ENCODE peak calls at places on chromosomes 1 and 21, in four cellular contexts. One of them, this sample, is unnamed.

GRCh38 chr1:91020486-91020885 is 1.3 kb downstream of the ZNF644 start:
- DNase-seq in GM12878: no peak
- DNase-seq in IMR-90: peak
- DNase-seq in endothelial cell of umbilical vein: peak
- DNase-seq in this sample: no peak

GRCh38 chr1:201593200-201593828 is 54.4 kb downstream of the NAV1 start:
- DNase-seq in GM12878: no peak
- DNase-seq in IMR-90: peak
- DNase-seq in endothelial cell of umbilical vein: peak
- DNase-seq in this sample: no peak

GRCh38 chr1:30123036-30123535 is 600.3 kb downstream of the MATN1 start:
- DNase-seq in GM12878: no peak
- DNase-seq in IMR-90: no peak
- DNase-seq in endothelial cell of umbilical vein: no peak
- DNase-seq in this sample: no peak

GRCh38 chr1:227805606-227806197 is 9.8 kb upstream of the PRSS38 start:
- DNase-seq in GM12878: no peak
- DNase-seq in IMR-90: peak
- DNase-seq in endothelial cell of umbilical vein: no peak
- DNase-seq in this sample: no peak

GRCh38 chr21:31801551-31802234 is 69.8 kb upstream of the SCAF4 start:
- DNase-seq in GM12878: no peak
- DNase-seq in IMR-90: no peak
- DNase-seq in endothelial cell of umbilical vein: no peak
- DNase-seq in this sample: no peak

GRCh38 chr1:36089393-36090121 is 865 bp downstream of the ADPRS start:
- DNase-seq in GM12878: peak
- DNase-seq in IMR-90: peak
- DNase-seq in endothelial cell of umbilical vein: peak
- DNase-seq in this sample: peak

GRCh38 chr1:15341228-15341627 is 68.5 kb upstream of the EFHD2 start:
- DNase-seq in GM12878: no peak
- DNase-seq in IMR-90: no peak
- DNase-seq in endothelial cell of umbilical vein: no peak
- DNase-seq in this sample: no peak

GRCh38 chr1:31054349-31054748 is 11.2 kb downstream of the PUM1 start:
- DNase-seq in GM12878: no peak
- DNase-seq in IMR-90: peak
- DNase-seq in endothelial cell of umbilical vein: no peak
- DNase-seq in this sample: no peak

GRCh38 chr1:232033285-232033684 is 406.7 kb downstream of the DISC1 start:
- DNase-seq in GM12878: no peak
- DNase-seq in IMR-90: no peak
- DNase-seq in endothelial cell of umbilical vein: no peak
- DNase-seq in this sample: no peak

GRCh38 chr1:153313288-153313687 is 536 bp upstream of the PGLYRP3 start:
- DNase-seq in GM12878: no peak
- DNase-seq in IMR-90: no peak
- DNase-seq in endothelial cell of umbilical vein: no peak
- DNase-seq in this sample: no peak

GRCh38 chr1:155976062-155976912 is 2.1 kb downstream of the ARHGEF2 start:
- DNase-seq in GM12878: no peak
- DNase-seq in IMR-90: peak
- DNase-seq in endothelial cell of umbilical vein: no peak
- DNase-seq in this sample: peak

GRCh38 chr1:206001476-206001888 is 1.7 kb downstream of the RAB7B start:
- DNase-seq in GM12878: no peak
- DNase-seq in IMR-90: peak
- DNase-seq in endothelial cell of umbilical vein: peak
- DNase-seq in this sample: peak

GRCh38 chr1:83854456-83854855 is 144.5 kb downstream of the TTLL7 start:
- DNase-seq in GM12878: no peak
- DNase-seq in IMR-90: no peak
- DNase-seq in endothelial cell of umbilical vein: no peak
- DNase-seq in this sample: no peak

GRCh38 chr1:96536576-96536975 is 185.0 kb upstream of the PTBP2 start:
- DNase-seq in GM12878: no peak
- DNase-seq in IMR-90: no peak
- DNase-seq in endothelial cell of umbilical vein: no peak
- DNase-seq in this sample: no peak

GRCh38 chr1:6991271-6991670 is 206.0 kb downstream of the CAMTA1 start:
- DNase-seq in GM12878: no peak
- DNase-seq in IMR-90: peak
- DNase-seq in endothelial cell of umbilical vein: peak
- DNase-seq in this sample: no peak

GRCh38 chr21:32022141-32022540 is 149.3 kb downstream of the HUNK start:
- DNase-seq in GM12878: no peak
- DNase-seq in IMR-90: no peak
- DNase-seq in endothelial cell of umbilical vein: no peak
- DNase-seq in this sample: no peak

GRCh38 chr1:201226178-201226514 is 35.5 kb downstream of the IGFN1 start:
- DNase-seq in GM12878: no peak
- DNase-seq in IMR-90: no peak
- DNase-seq in endothelial cell of umbilical vein: no peak
- DNase-seq in this sample: no peak

GRCh38 chr1:81519987-81520386 is 280.7 kb upstream of the ADGRL2 start:
- DNase-seq in GM12878: no peak
- DNase-seq in IMR-90: no peak
- DNase-seq in endothelial cell of umbilical vein: no peak
- DNase-seq in this sample: no peak

GRCh38 chr1:147292012-147292411 is 49.5 kb downstream of the CHD1L start:
- DNase-seq in GM12878: no peak
- DNase-seq in IMR-90: peak
- DNase-seq in endothelial cell of umbilical vein: no peak
- DNase-seq in this sample: no peak

GRCh38 chr1:117105003-117105402 is 16.5 kb downstream of the TRIM45 start:
- DNase-seq in GM12878: no peak
- DNase-seq in IMR-90: peak
- DNase-seq in endothelial cell of umbilical vein: no peak
- DNase-seq in this sample: no peak

GRCh38 chr1:79749607-79750006 is 743.1 kb upstream of the ADGRL4 start:
- DNase-seq in GM12878: no peak
- DNase-seq in IMR-90: no peak
- DNase-seq in endothelial cell of umbilical vein: no peak
- DNase-seq in this sample: no peak

GRCh38 chr1:95753382-95754016 is 519.5 kb downstream of the RWDD3 start:
- DNase-seq in GM12878: no peak
- DNase-seq in IMR-90: no peak
- DNase-seq in endothelial cell of umbilical vein: no peak
- DNase-seq in this sample: no peak

GRCh38 chr1:146049436-146049835 is 27.9 kb upstream of the HJV start:
- DNase-seq in GM12878: no peak
- DNase-seq in IMR-90: no peak
- DNase-seq in endothelial cell of umbilical vein: no peak
- DNase-seq in this sample: no peak

GRCh38 chr1:38746413-38746812 is 113.2 kb downstream of the RRAGC start:
- DNase-seq in GM12878: no peak
- DNase-seq in IMR-90: no peak
- DNase-seq in endothelial cell of umbilical vein: no peak
- DNase-seq in this sample: no peak

GRCh38 chr21:15742052-15742451 is 12.3 kb downstream of the USP25 start:
- DNase-seq in GM12878: no peak
- DNase-seq in IMR-90: peak
- DNase-seq in endothelial cell of umbilical vein: peak
- DNase-seq in this sample: peak

GRCh38 chr1:48069662-48070432 is 72.7 kb upstream of the TRABD2B start:
- DNase-seq in GM12878: no peak
- DNase-seq in IMR-90: no peak
- DNase-seq in endothelial cell of umbilical vein: no peak
- DNase-seq in this sample: no peak

GRCh38 chr1:3657578-3658230 is 5.4 kb downstream of the TP73 start:
- DNase-seq in GM12878: no peak
- DNase-seq in IMR-90: no peak
- DNase-seq in endothelial cell of umbilical vein: no peak
- DNase-seq in this sample: no peak

GRCh38 chr1:172976222-172977041 is 74.3 kb downstream of the TNFSF18 start:
- DNase-seq in GM12878: no peak
- DNase-seq in IMR-90: peak
- DNase-seq in endothelial cell of umbilical vein: peak
- DNase-seq in this sample: no peak

GRCh38 chr1:100187912-100188311 is 9.9 kb upstream of the LRRC39 start:
- DNase-seq in GM12878: no peak
- DNase-seq in IMR-90: peak
- DNase-seq in endothelial cell of umbilical vein: no peak
- DNase-seq in this sample: no peak

GRCh38 chr1:181149326-181150000 is 61.0 kb downstream of the IER5 start:
- DNase-seq in GM12878: no peak
- DNase-seq in IMR-90: no peak
- DNase-seq in endothelial cell of umbilical vein: no peak
- DNase-seq in this sample: no peak

GRCh38 chr1:54125671-54126070 is 27.1 kb downstream of the CDCP2 start:
- DNase-seq in GM12878: no peak
- DNase-seq in IMR-90: peak
- DNase-seq in endothelial cell of umbilical vein: peak
- DNase-seq in this sample: no peak

GRCh38 chr1:171150156-171150555 is 34.9 kb upstream of the FMO2 start:
- DNase-seq in GM12878: no peak
- DNase-seq in IMR-90: no peak
- DNase-seq in endothelial cell of umbilical vein: no peak
- DNase-seq in this sample: no peak
- TF ChIP-seq FOS in GM12878: no peak
- TF ChIP-seq FOS in IMR-90: no peak
- TF ChIP-seq FOS in endothelial cell of umbilical vein: no peak
- TF ChIP-seq FOS in this sample: no peak

GRCh38 chr1:229203030-229203751 is 67.7 kb upstream of the RAB4A start:
- DNase-seq in GM12878: no peak
- DNase-seq in IMR-90: peak
- DNase-seq in endothelial cell of umbilical vein: no peak
- DNase-seq in this sample: peak
- TF ChIP-seq FOS in GM12878: no peak
- TF ChIP-seq FOS in IMR-90: no peak
- TF ChIP-seq FOS in endothelial cell of umbilical vein: no peak
- TF ChIP-seq FOS in this sample: peak

DNA sequence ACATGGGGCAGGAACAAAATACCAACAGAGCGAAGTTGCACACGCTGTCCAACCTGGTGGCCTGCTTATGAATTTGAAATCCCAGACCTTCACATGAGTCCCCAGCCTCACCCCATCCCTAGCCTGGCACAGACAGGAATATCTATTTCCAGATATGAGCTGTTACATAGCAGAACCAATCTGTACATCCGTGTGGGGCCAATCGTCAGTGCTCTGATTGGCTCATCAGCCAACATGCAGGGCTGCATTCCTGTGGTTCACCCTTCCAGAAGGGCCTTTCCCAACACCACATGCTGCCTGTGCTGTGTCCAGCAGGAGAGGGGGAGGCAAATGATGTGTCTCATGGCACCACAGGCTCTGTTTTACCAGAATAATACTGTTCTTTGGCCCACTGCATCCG is 31.3 kb downstream of the CCN1 start:
- DNase-seq in GM12878: no peak
- DNase-seq in IMR-90: peak
- DNase-seq in endothelial cell of umbilical vein: no peak
- DNase-seq in this sample: no peak
- TF ChIP-seq FOS in GM12878: no peak
- TF ChIP-seq FOS in IMR-90: peak
- TF ChIP-seq FOS in endothelial cell of umbilical vein: no peak
- TF ChIP-seq FOS in this sample: no peak

DNA sequence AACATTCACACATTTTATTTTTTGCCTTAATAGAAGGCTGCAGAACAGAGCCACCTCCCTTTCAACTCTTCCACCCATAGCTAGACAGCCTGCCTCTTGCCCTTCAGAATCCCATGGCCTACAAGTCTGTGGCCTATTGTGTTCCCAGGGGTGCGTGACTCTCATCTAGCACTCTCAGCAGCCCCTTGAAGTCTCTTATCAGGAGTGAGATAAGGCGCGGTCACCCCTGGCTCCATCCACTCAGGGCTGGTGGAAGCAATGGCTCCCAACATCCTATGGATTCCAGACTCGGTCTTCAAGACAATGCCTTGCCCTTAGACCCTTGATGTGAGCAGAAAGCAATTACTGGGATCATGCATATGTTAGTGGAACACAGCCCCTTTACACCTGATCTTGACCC is 264.1 kb upstream of the GREM2 start:
- DNase-seq in GM12878: no peak
- DNase-seq in IMR-90: no peak
- DNase-seq in endothelial cell of umbilical vein: no peak
- DNase-seq in this sample: no peak
- TF ChIP-seq FOS in GM12878: no peak
- TF ChIP-seq FOS in IMR-90: no peak
- TF ChIP-seq FOS in endothelial cell of umbilical vein: no peak
- TF ChIP-seq FOS in this sample: no peak

DNA sequence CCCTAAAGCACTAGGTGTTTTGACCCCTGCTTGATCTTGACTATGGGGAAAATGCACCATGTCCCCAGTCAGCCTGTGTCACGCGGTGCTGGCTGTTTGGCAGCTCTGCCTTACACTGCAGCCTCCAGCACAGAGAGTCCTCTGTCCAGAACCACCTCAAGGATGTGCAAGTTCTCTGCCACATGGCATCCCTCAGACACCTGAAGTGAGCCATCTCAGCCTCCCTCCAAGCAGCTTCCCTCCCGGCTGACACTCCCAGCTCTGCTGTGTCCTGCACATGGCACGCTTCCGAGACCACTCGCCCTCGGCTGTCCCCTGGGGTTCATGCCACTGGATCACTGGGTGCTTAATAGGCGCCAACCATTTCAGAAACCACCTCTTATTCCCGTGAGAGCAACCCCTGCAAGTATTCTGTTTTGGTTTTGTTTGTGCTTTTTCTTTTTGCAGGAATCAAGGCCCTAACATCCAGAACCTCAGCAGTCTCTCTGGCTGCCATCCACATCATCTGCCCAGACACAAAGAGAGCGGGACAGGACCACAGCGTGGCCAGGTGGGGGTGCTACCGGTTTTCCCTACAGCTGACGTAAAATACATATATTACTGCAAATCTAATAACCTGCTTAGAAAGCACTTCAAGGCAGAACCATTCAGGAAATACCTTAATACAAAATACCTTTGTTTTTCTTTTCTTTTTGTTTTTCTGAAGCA is 45.7 kb downstream of the CAPZB start:
- DNase-seq in GM12878: no peak
- DNase-seq in IMR-90: no peak
- DNase-seq in endothelial cell of umbilical vein: peak
- DNase-seq in this sample: peak
- TF ChIP-seq FOS in GM12878: no peak
- TF ChIP-seq FOS in IMR-90: no peak
- TF ChIP-seq FOS in endothelial cell of umbilical vein: no peak
- TF ChIP-seq FOS in this sample: no peak

GRCh38 chr1:235919797-235920475 is 53.2 kb upstream of the LYST start:
- DNase-seq in GM12878: no peak
- DNase-seq in IMR-90: peak
- DNase-seq in endothelial cell of umbilical vein: peak
- DNase-seq in this sample: no peak

GRCh38 chr1:235919127-235919796 is 52.6 kb upstream of the LYST start:
- DNase-seq in GM12878: no peak
- DNase-seq in IMR-90: no peak
- DNase-seq in endothelial cell of umbilical vein: no peak
- DNase-seq in this sample: no peak

GRCh38 chr1:235918481-235918880 is 51.8 kb upstream of the LYST start:
- DNase-seq in GM12878: no peak
- DNase-seq in IMR-90: no peak
- DNase-seq in endothelial cell of umbilical vein: no peak
- DNase-seq in this sample: no peak

GRCh38 chr1:235918032-235918431 is 51.3 kb upstream of the LYST start:
- DNase-seq in GM12878: no peak
- DNase-seq in IMR-90: no peak
- DNase-seq in endothelial cell of umbilical vein: no peak
- DNase-seq in this sample: no peak

GRCh38 chr1:235917267-235917811 is 50.6 kb upstream of the LYST start:
- DNase-seq in GM12878: peak
- DNase-seq in IMR-90: peak
- DNase-seq in endothelial cell of umbilical vein: peak
- DNase-seq in this sample: no peak
- TF ChIP-seq FOS in GM12878: no peak
- TF ChIP-seq FOS in IMR-90: peak
- TF ChIP-seq FOS in endothelial cell of umbilical vein: peak
- TF ChIP-seq FOS in this sample: no peak

This sample was measured in K562.